ENCODE peak calls at places on chromosomes 7 and 10, in ten cellular contexts. T is activated CD4-positive, alpha-beta T cell treated with anti-CD3 and anti-CD28 coated beads, Interleukin-2, amount 50 U/mL, for 48 hours; Z is prostate gland; F is renal cortical epithelial cell; W is posterior cingulate gyrus; K is substantia nigra; J is HCT116; P is lower lobe of right lung; U is neural crest cell; I is IMR-90. N is an unnamed sample.

GRCh38 chr10:124879136-124879535 is 62.8 kb upstream of the ZRANB1 start:
- DNase-seq in Z (no peak), F (no peak), J (no peak), I (no peak), U (no peak), K (no peak), W (no peak), T (no peak), P (peak; percentile 18), N (no peak)

GRCh38 chr7:45721949-45722598 is 147.9 kb downstream of the ADCY1 start:
- DNase-seq in F (no peak), I (no peak), K (no peak), T (no peak), J (no peak), W (no peak), U (no peak), P (no peak), Z (no peak), N (no peak)

GRCh38 chr10:43259981-43260761 is 6.7 kb downstream of the RASGEF1A start:
- DNase-seq in T (no peak), J (no peak), W (no peak), K (peak; percentile 37), F (peak; percentile 7), I (no peak), P (no peak), U (no peak), Z (peak; percentile 44), N (no peak)

GRCh38 chr7:25675789-25676474 is 447.6 kb upstream of the NPVF start:
- DNase-seq in J (no peak), Z (peak; percentile 80), W (no peak), F (no peak), P (no peak), T (no peak), U (no peak), K (no peak), I (no peak), N (no peak)

GRCh38 chr10:97102441-97102840 is 83.3 kb downstream of the SLIT1 start:
- DNase-seq in T (no peak), W (no peak), J (no peak), K (no peak), Z (no peak), I (no peak), P (no peak), F (no peak), U (no peak), N (no peak)

GRCh38 chr7:80231719-80232118 is 97.1 kb downstream of the GNAI1 start:
- DNase-seq in W (no peak), I (peak; percentile 79), K (no peak), T (no peak), P (no peak), Z (no peak), U (no peak), F (peak; percentile 66), J (no peak), N (no peak)

GRCh38 chr10:78292987-78293865 is 259.6 kb downstream of the RPS24 start:
- DNase-seq in Z (no peak), U (peak; percentile 59), P (no peak), F (no peak), W (no peak), J (no peak), K (no peak), I (peak; percentile 35), T (no peak), N (peak; percentile 6)

GRCh38 chr7:31437466-31437865 is 76.4 kb upstream of the ITPRID1 start:
- DNase-seq in U (no peak), Z (no peak), T (no peak), K (no peak), F (no peak), J (no peak), W (no peak), I (no peak), P (no peak), N (peak; percentile 84)

GRCh38 chr7:39978252-39978934 is 28.3 kb downstream of the CDK13 start:
- DNase-seq in F (no peak), Z (no peak), W (no peak), U (no peak), T (no peak), I (no peak), P (no peak), J (no peak), K (no peak), N (no peak)

GRCh38 chr7:55827577-55827976 is 35.0 kb downstream of the SEPTIN14 start:
- DNase-seq in I (no peak), F (no peak), W (no peak), T (no peak), J (no peak), Z (no peak), P (no peak), K (no peak), U (no peak), N (no peak)

GRCh38 chr10:103449208-103450144 is 2.7 kb downstream of the CALHM2 start:
- DNase-seq in W (no peak), I (no peak), Z (no peak), U (no peak), F (no peak), P (peak; percentile 50), T (no peak), K (no peak), J (no peak), N (no peak)

GRCh38 chr10:35211390-35211789 is 84.7 kb downstream of the CREM start:
- DNase-seq in I (no peak), J (no peak), F (no peak), W (no peak), U (no peak), T (no peak), Z (no peak), P (no peak), K (no peak), N (no peak)